ENCODE peak calls at places on chromosomes 6 and 20, in six cellular contexts. N is psoas muscle; C is uterus; E is Peyer's patch; M is HepG2; R is CD8-positive, alpha-beta T cell. P is an unnamed sample.
A peak's percentile ranks its signal among the peaks of the same experiment; 100 is the strongest.

GRCh38 chr6:25922301-25922700 is 8.2 kb downstream of the SLC17A2 start:
- DNase-seq in N (no peak), C (no peak), E (no peak), M (no peak), R (no peak), P (peak; percentile 35)

GRCh38 chr6:152458648-152459047 is 178.5 kb downstream of the SYNE1 start:
- DNase-seq in N (no peak), C (no peak), E (no peak), M (no peak), R (no peak), P (no peak)

GRCh38 chr6:89140347-89141159 is 5.3 kb upstream of the PM20D2 start:
- DNase-seq in N (no peak), C (no peak), E (no peak), M (peak; percentile 82), R (no peak), P (no peak)

GRCh38 chr6:46078294-46078693 is 51.5 kb upstream of the ENPP4 start:
- DNase-seq in N (no peak), C (no peak), E (no peak), M (no peak), R (no peak), P (no peak)

GRCh38 chr6:149320745-149321240 is 3.3 kb downstream of the TAB2 start:
- DNase-seq in N (no peak), C (no peak), E (no peak), M (no peak), R (no peak), P (no peak)

GRCh38 chr6:41373367-41373918 is 38.0 kb downstream of the NCR2 start:
- DNase-seq in N (no peak), C (no peak), E (no peak), M (no peak), R (no peak), P (no peak)

GRCh38 chr6:124040655-124041054 is 237.0 kb downstream of the NKAIN2 start:
- DNase-seq in N (no peak), C (no peak), E (no peak), M (no peak), R (no peak), P (no peak)

GRCh38 chr6:37607949-37608348 is 89.7 kb downstream of the MDGA1 start:
- DNase-seq in N (no peak), C (no peak), E (no peak), M (peak; percentile 21), R (no peak), P (no peak)

GRCh38 chr6:143570147-143570853 is 58.8 kb upstream of the FUCA2 start:
- DNase-seq in N (no peak), C (no peak), E (no peak), M (no peak), R (no peak), P (no peak)

GRCh38 chr6:8180327-8181161 is 78.2 kb upstream of the EEF1E1 start:
- DNase-seq in N (no peak), C (no peak), E (no peak), M (no peak), R (no peak), P (no peak)

GRCh38 chr6:132813173-132813856 is 1.1 kb upstream of the RPS12 start:
- DNase-seq in N (peak; percentile 66), C (peak; percentile 21), E (peak; percentile 71), M (peak; percentile 57), R (no peak), P (no peak)

GRCh38 chr6:137641474-137642077 is 147.4 kb upstream of the OLIG3 start:
- DNase-seq in N (peak; percentile 77), C (peak; percentile 66), E (peak; percentile 90), M (peak; percentile 79), R (peak; percentile 41), P (peak; percentile 56)

DNA sequence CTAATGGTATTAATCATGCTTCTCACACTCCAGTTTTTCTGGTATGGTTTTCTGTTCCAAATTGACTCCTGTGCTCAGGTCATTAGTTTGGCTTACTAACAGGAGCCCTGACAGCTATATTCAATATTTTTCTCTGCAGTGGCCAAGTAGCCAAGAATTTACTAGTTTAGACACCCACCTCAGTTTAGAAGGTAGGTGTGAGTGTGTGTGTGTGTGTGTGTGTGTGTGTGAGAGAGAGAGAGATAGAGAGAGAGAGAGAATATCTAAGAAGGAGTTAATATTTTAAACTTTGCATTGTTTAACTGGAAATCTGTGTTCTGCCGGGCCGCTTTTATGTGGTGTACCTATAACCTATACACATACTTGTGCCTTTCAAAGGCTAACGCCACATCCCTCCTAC is 18.5 kb downstream of the JARID2 start:
- DNase-seq in N (no peak), C (no peak), E (no peak), M (no peak), R (no peak), P (no peak)
- H3K4me1 ChIP-seq in N (peaks cover 55% of the 10 kb centered on the region), C (peaks cover 5% of the 10 kb centered on the region), E (peaks cover 16% of the 10 kb centered on the region), M (peaks cover 57% of the 10 kb centered on the region), R (peaks cover 83% of the 10 kb centered on the region), P (peaks cover 78% of the 10 kb centered on the region)

GRCh38 chr20:48012401-48012974 is 227.2 kb upstream of the SULF2 start:
- DNase-seq in N (no peak), C (no peak), E (no peak), M (peak; percentile 49), R (no peak), P (no peak)
- TF ChIP-seq CTCF in N (no peak), C (no peak), E (no peak), M (peak; percentile 32), R (no peak), P (no peak)

GRCh38 chr6:52622810-52623209 is 46.0 kb upstream of the TRAM2 start:
- DNase-seq in N (no peak), C (no peak), E (no peak), M (no peak), R (no peak), P (no peak)
- H3K4me3 ChIP-seq in N (no peak overlapping the region), C (no peak overlapping the region), E (no peak overlapping the region), M (no peak overlapping the region), R (no peak overlapping the region), P (no peak overlapping the region)

GRCh38 chr20:59084041-59084841 is 41.7 kb upstream of the PRELID3B start:
- DNase-seq in N (peak; percentile 54), C (peak; percentile 19), E (no peak), M (no peak), R (no peak), P (no peak)

GRCh38 chr20:59082981-59083380 is 40.4 kb upstream of the PRELID3B start:
- DNase-seq in N (no peak), C (no peak), E (no peak), M (no peak), R (no peak), P (no peak)

GRCh38 chr20:59082077-59082740 is 39.6 kb upstream of the PRELID3B start:
- DNase-seq in N (no peak), C (no peak), E (no peak), M (peak; percentile 30), R (no peak), P (no peak)

GRCh38 chr20:59078231-59078630 is 35.6 kb upstream of the PRELID3B start:
- DNase-seq in N (no peak), C (no peak), E (no peak), M (no peak), R (no peak), P (no peak)

DNA sequence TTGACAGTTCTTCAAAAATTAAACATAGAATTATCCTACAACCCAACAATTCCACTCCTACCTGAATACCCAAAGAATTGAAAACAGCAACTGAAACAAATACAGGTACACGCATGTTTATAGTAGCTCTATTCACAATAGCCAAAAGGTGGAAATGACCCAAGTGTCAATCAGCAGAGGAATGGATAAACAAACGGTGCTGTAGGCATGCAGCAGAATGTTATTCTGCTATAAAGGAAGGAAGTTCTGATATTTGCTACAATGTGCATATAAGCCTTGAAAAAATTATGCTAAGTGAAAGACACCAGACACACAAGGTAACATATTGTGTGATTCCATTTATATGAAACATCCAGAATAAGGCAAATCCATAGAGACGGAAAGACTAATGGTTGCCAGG is 38.5 kb upstream of the PRELID3B start:
- DNase-seq in N (no peak), C (no peak), E (no peak), M (no peak), R (no peak), P (no peak)
- H3K4me1 ChIP-seq in N (no peaks in the 10 kb centered on the region), C (no peaks in the 10 kb centered on the region), E (no peaks in the 10 kb centered on the region), M (no peaks in the 10 kb centered on the region), R (no peaks in the 10 kb centered on the region), P (no peaks in the 10 kb centered on the region)

GRCh38 chr6:135743476-135743875 is 108.0 kb upstream of the PDE7B start:
- DNase-seq in N (no peak), C (no peak), E (no peak), M (no peak), R (no peak), P (no peak)
- TF ChIP-seq CTCF in N (no peak), C (no peak), E (no peak), M (no peak), R (no peak), P (no peak)

GRCh38 chr20:6120491-6120988 is 2.3 kb downstream of the FERMT1 start:
- DNase-seq in N (no peak), C (no peak), E (no peak), M (no peak), R (no peak), P (no peak)
- H3K4me3 ChIP-seq in N (no peak overlapping the region), C (no peak overlapping the region), E (no peak overlapping the region), M (no peak overlapping the region), R (no peak overlapping the region), P (no peak overlapping the region)

P was measured in tibial nerve.